ENCODE peak calls at places on chromosomes 5 and 9, in nine cellular contexts. S, N, Q, L, I, R, U, O and Z are unnamed samples.
A peak's percentile ranks its signal among the peaks of the same experiment; 100 is the strongest.

GRCh38 chr5:2699686-2700085 is 51.8 kb downstream of the IRX2 start:
- DNase-seq in U (no peak), O (no peak), I (no peak), R (no peak), Q (no peak), L (no peak), N (no peak), S (no peak), Z (no peak)

GRCh38 chr5:59222687-59223511 is 640.0 kb downstream of the RAB3C start:
- DNase-seq in Q (no peak), O (no peak), N (peak; percentile 37), R (no peak), I (no peak), U (no peak), S (no peak), L (no peak), Z (no peak)

GRCh38 chr9:97109194-97109811 is 70.4 kb upstream of the CTSV start:
- DNase-seq in N (peak; percentile 76), U (peak; percentile 31), L (peak; percentile 6), R (peak; percentile 77), I (no peak), O (peak; percentile 23), Q (peak; percentile 22), S (no peak), Z (peak; percentile 70)

GRCh38 chr9:90517103-90517502 is 125.5 kb downstream of the DIRAS2 start:
- DNase-seq in O (no peak), U (no peak), L (no peak), R (peak; percentile 7), Q (no peak), S (no peak), N (peak; percentile 48), I (no peak), Z (no peak)

GRCh38 chr9:128072144-128073021 is 4.4 kb downstream of the SLC25A25 start:
- DNase-seq in I (peak; percentile 94), N (peak; percentile 54), L (peak; percentile 73), O (peak; percentile 84), R (peak; percentile 47), U (peak; percentile 73), Q (peak; percentile 63), S (peak; percentile 69), Z (peak; percentile 89)

GRCh38 chr9:77514886-77515711 is 133.0 kb downstream of the GNA14 start:
- DNase-seq in Q (no peak), N (no peak), U (no peak), O (peak; percentile 90), I (no peak), R (no peak), S (no peak), L (no peak), Z (peak; percentile 84)

GRCh38 chr5:108238936-108239887 is 142.7 kb downstream of the FBXL17 start:
- DNase-seq in O (peak; percentile 19), S (no peak), U (no peak), L (no peak), I (no peak), Q (no peak), N (peak; percentile 29), R (no peak), Z (no peak)

GRCh38 chr5:113067635-113068344 is 91.2 kb downstream of the DCP2 start:
- DNase-seq in O (no peak), I (no peak), L (peak; percentile 94), S (no peak), R (no peak), U (no peak), Q (no peak), N (no peak), Z (no peak)

GRCh38 chr5:143025376-143025775 is 255.2 kb downstream of the ARHGAP26 start:
- DNase-seq in I (no peak), N (no peak), Q (no peak), L (no peak), U (no peak), S (no peak), O (no peak), R (no peak), Z (no peak)

GRCh38 chr5:67549947-67550346 is 353.3 kb upstream of the CD180 start:
- DNase-seq in Q (no peak), U (no peak), N (no peak), R (no peak), O (no peak), L (no peak), I (no peak), S (no peak), Z (no peak)

GRCh38 chr5:10831416-10831815 is 70.4 kb upstream of the DAP start:
- DNase-seq in O (peak; percentile 64), R (no peak), U (no peak), S (no peak), N (no peak), Q (no peak), L (peak; percentile 95), I (no peak), Z (peak; percentile 30)

GRCh38 chr5:136215812-136216211 is 22.9 kb upstream of the SMIM32 start:
- DNase-seq in L (no peak), R (no peak), S (no peak), O (no peak), Q (no peak), I (no peak), U (no peak), N (no peak), Z (no peak)

GRCh38 chr9:91714020-91714721 is 235.9 kb downstream of the ROR2 start:
- DNase-seq in N (peak; percentile 15), I (no peak), R (peak; percentile 52), O (peak; percentile 25), Q (no peak), S (peak; percentile 45), U (peak; percentile 27), L (peak; percentile 61), Z (peak; percentile 77)

GRCh38 chr5:150640311-150641005 is at the start of gene SYNPO:
- DNase-seq in S (peak; percentile 76), Q (no peak), N (peak; percentile 98), O (peak; percentile 92), R (no peak), I (peak; percentile 94), L (peak; percentile 98), U (no peak), Z (peak; percentile 99)

GRCh38 chr9:88988796-88989641 is 2.2 kb upstream of the S1PR3 start:
- DNase-seq in N (peak; percentile 71), O (no peak), Q (no peak), S (no peak), L (peak; percentile 69), U (peak; percentile 21), I (peak; percentile 39), R (no peak), Z (peak; percentile 79)

GRCh38 chr5:51371052-51371451 is 12.2 kb upstream of the ISL1 start:
- DNase-seq in U (no peak), O (no peak), I (no peak), S (no peak), R (no peak), N (no peak), Q (no peak), L (no peak), Z (no peak)

GRCh38 chr5:51375084-51375483 is 8.2 kb upstream of the ISL1 start:
- DNase-seq in R (no peak), Q (no peak), S (no peak), O (no peak), L (no peak), N (no peak), I (no peak), U (no peak), Z (no peak)

GRCh38 chr5:51377151-51378060 is 5.8 kb upstream of the ISL1 start:
- DNase-seq in U (no peak), N (no peak), Q (no peak), O (no peak), R (peak; percentile 36), S (no peak), I (no peak), L (no peak), Z (no peak)

GRCh38 chr5:51376504-51376903 is 6.7 kb upstream of the ISL1 start:
- DNase-seq in O (no peak), L (no peak), R (no peak), S (no peak), U (no peak), Q (no peak), N (no peak), I (no peak), Z (no peak)

DNA sequence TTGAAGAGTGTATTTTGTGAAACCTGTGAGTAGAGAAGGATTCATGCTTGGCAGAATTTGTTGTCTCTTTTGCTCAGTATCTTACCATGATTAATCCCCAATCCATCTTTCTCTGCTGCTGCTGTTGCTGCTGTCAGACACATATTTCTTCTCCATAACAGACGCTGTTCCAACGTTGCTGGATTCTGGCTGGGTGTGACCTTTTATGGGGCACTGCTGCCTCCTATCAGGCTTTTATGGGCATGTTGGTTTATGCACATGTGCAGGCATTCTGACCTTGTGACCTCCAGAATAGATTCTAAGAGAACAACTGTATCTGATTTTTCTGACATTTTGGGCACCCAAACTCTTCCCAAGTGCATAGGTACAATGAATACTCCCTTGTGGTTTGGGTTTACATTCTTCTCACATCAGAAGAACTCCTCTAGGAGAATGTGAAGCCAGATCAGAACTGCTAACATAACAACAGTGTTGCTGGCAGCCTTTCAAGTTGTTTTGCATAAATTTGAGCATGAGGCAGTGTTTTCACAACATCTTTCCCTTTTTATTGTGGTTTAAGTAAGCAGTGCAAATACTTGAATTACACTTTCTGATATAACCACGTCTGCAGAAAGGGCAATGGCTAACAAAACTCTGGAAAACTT is 9.2 kb upstream of the ISL1 start:
- DNase-seq in O (no peak), I (no peak), S (no peak), R (peak; percentile 9), L (no peak), Q (no peak), N (no peak), U (no peak), Z (no peak)
- H3K4me3 ChIP-seq in O (no peak overlapping the region), I (no peak overlapping the region), S (no peak overlapping the region), R (no peak overlapping the region), L (no peak overlapping the region), Q (no peak overlapping the region), N (no peak overlapping the region), U (no peak overlapping the region), Z (no peak overlapping the region)

GRCh38 chr9:24333629-24334028 is 212.1 kb downstream of the IZUMO3 start:
- DNase-seq in Q (no peak), I (no peak), L (no peak), R (no peak), U (no peak), O (no peak), N (no peak), S (no peak), Z (no peak)
- TF ChIP-seq CTCF in Q (no peak), I (no peak), L (no peak), R (no peak), U (no peak), O (no peak), N (no peak), S (no peak), Z (no peak)

DNA sequence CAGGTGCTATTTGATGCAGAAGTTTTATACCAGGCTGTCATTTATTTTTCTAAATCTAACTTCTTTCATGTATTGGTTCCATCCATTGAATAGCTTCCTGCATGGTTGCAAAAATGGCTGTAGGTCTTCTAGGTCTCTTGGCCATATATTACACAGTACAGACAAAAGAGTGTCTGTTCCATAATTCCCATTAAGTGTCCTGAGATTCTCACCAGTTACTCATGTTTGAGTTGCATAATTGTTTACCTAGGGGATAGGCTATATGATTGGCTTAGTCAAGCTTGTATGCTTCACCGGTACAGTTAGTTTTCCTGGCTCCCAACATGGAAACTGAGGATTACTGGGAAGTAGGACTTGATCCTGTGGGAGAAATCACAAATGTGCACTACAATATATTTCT is 399.4 kb upstream of the NUDT12 start:
- DNase-seq in O (no peak), I (no peak), Q (no peak), S (no peak), L (no peak), U (no peak), N (peak; percentile 43), R (no peak), Z (no peak)
- H3K4me3 ChIP-seq in O (no peak overlapping the region), I (no peak overlapping the region), Q (no peak overlapping the region), S (no peak overlapping the region), L (no peak overlapping the region), U (no peak overlapping the region), N (no peak overlapping the region), R (no peak overlapping the region), Z (no peak overlapping the region)

GRCh38 chr5:92559743-92560142 is 1021.3 kb downstream of the NR2F1-AS1 start:
- DNase-seq in R (no peak), S (no peak), I (no peak), N (peak; percentile 18), U (no peak), O (peak; percentile 86), Q (no peak), L (peak; percentile 36), Z (no peak)
- TF ChIP-seq CTCF in R (peak; percentile 17), S (no peak), I (no peak), N (peak; percentile 42), U (no peak), O (peak; percentile 26), Q (no peak), L (no peak), Z (no peak)